ENCODE peak calls at places on chromosome 3, in eight cellular contexts. X, C, W, E, S, Q, Y and D are unnamed samples.

GRCh38 chr3:49012441-49013017 is 5.3 kb downstream of the WDR6 start:
- DNase-seq in Y (no peak), C (no peak), E (no peak), X (no peak), W (no peak), S (no peak), Q (no peak), D (no peak)

GRCh38 chr3:144160627-144161026 is 189.0 kb downstream of the DIPK2A start:
- DNase-seq in Q (no peak), S (no peak), E (no peak), C (no peak), Y (no peak), X (no peak), W (no peak), D (no peak)

GRCh38 chr3:97940034-97940433 is 32.2 kb downstream of the RIOX2 start:
- DNase-seq in Q (no peak), C (no peak), S (no peak), W (no peak), Y (no peak), E (no peak), X (peak), D (peak)

GRCh38 chr3:11379824-11380281 is 107.7 kb downstream of the ATG7 start:
- DNase-seq in X (no peak), Y (no peak), S (no peak), E (no peak), C (no peak), Q (peak), W (no peak), D (peak)

GRCh38 chr3:153026026-153026425 is 136.0 kb upstream of the RAP2B start:
- DNase-seq in X (peak), E (no peak), S (no peak), W (no peak), Y (peak), Q (peak), C (peak), D (peak)

GRCh38 chr3:102106421-102107097 is 257.2 kb downstream of the NFKBIZ start:
- DNase-seq in C (no peak), Q (peak), S (no peak), W (no peak), Y (no peak), E (no peak), X (peak), D (peak)

GRCh38 chr3:149934524-149934923 is 36.2 kb downstream of the PFN2 start:
- DNase-seq in Q (peak), C (no peak), W (no peak), S (no peak), Y (peak), E (no peak), X (no peak), D (no peak)

GRCh38 chr3:42685363-42685881 is at the start of gene KLHL40:
- DNase-seq in C (no peak), S (no peak), W (no peak), Y (no peak), E (no peak), Q (no peak), X (no peak), D (no peak)

GRCh38 chr3:42264399-42265058 is 1.5 kb downstream of the CCK start:
- DNase-seq in W (no peak), E (peak), C (peak), Y (no peak), X (no peak), S (no peak), Q (no peak), D (no peak)

GRCh38 chr3:18556503-18556902 is 131.4 kb upstream of the SATB1 start:
- DNase-seq in W (no peak), E (no peak), S (peak), X (peak), C (no peak), Q (peak), Y (no peak), D (no peak)

GRCh38 chr3:94269763-94270162 is 206.9 kb downstream of the NSUN3 start:
- DNase-seq in W (no peak), C (no peak), Y (no peak), Q (peak), S (no peak), X (no peak), E (no peak), D (no peak)

GRCh38 chr3:132660056-132660744 is at the start of gene UBA5:
- DNase-seq in X (peak), C (peak), W (no peak), Y (peak), S (peak), Q (peak), E (peak), D (peak)

GRCh38 chr3:28485164-28485563 is 136.5 kb upstream of the AZI2 start:
- DNase-seq in Y (no peak), X (no peak), C (no peak), W (no peak), Q (no peak), S (no peak), E (no peak), D (no peak)

GRCh38 chr3:168154101-168154500 is 58.4 kb upstream of the GOLIM4 start:
- DNase-seq in Q (no peak), E (no peak), S (no peak), C (no peak), X (no peak), W (no peak), Y (no peak), D (no peak)

GRCh38 chr3:56790016-56790950 is 11.5 kb downstream of the ARHGEF3 start:
- DNase-seq in W (no peak), X (no peak), S (no peak), E (no peak), Y (no peak), C (no peak), Q (no peak), D (no peak)

GRCh38 chr3:4772171-4772804 is 206.9 kb upstream of the BHLHE40 start:
- DNase-seq in W (no peak), E (no peak), S (no peak), Q (peak), Y (peak), X (peak), C (no peak), D (peak)
- H2AFZ ChIP-seq in W (no peak), E (no peak), S (no peak), Q (no peak), Y (no peak), X (no peak), C (no peak), D (no peak)

GRCh38 chr3:15638193-15638890 is 36.8 kb downstream of the BTD start:
- DNase-seq in X (no peak), Y (peak), C (no peak), Q (peak), E (no peak), W (no peak), S (no peak), D (peak)
- H3K4me2 ChIP-seq in X (no peak), Y (no peak), C (peak), Q (no peak), E (no peak), W (no peak), S (peak), D (no peak)

GRCh38 chr3:64761729-64762432 is 74.1 kb upstream of the ADAMTS9 start:
- DNase-seq in C (no peak), X (no peak), E (no peak), Y (no peak), W (no peak), Q (no peak), S (no peak), D (no peak)
- H2AFZ ChIP-seq in C (no peak), X (no peak), E (no peak), Y (no peak), W (no peak), Q (no peak), S (no peak), D (no peak)

DNA sequence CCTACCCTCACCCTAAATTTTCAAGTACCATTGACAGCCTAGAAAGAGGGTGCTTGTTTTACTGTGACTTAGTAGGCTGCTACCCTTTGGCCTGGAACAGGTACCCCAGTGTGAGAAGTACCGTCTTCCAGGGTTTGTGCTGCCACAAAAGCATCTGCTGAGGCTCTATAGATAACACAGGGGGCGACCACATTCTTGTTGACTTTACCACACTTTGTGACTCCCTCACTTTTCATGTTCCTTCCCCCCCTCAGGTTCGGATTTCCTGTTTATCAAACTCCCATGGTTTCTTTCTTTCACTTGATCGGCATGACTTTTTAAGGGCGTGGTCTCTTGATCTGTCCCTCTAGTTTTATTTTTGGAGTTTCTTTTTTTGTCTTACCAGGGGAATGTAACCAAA is 23.5 kb downstream of the EXOG start:
- DNase-seq in C (no peak), Y (no peak), S (no peak), Q (no peak), W (no peak), E (no peak), X (no peak), D (no peak)
- H3K4me2 ChIP-seq in C (no peak), Y (no peak), S (no peak), Q (no peak), W (no peak), E (no peak), X (no peak), D (no peak)

DNA sequence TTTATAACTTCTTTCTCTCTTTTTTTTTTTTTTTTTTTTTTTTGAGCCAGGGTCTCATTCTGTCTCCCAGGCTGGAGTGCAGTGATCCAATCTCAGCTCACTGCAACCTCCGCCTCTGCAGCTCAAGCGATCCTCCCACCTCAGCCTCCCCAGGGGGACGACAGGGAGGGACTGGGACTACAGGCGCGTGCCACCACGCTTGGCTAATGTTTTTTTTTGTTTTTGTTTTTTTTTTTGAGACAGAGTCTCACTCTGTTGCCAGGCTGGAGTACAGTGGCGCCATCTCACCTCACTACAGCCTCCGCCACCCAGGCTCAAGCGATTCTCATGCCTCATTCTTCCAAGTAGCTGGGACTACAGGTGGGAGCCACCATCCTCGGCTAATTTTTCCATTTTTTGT is 17.7 kb upstream of the PRKCI start:
- DNase-seq in Q (no peak), W (no peak), E (no peak), X (no peak), Y (no peak), S (no peak), C (no peak), D (no peak)
- H2AFZ ChIP-seq in Q (no peak), W (no peak), E (no peak), X (no peak), Y (no peak), S (no peak), C (no peak), D (no peak)

DNA sequence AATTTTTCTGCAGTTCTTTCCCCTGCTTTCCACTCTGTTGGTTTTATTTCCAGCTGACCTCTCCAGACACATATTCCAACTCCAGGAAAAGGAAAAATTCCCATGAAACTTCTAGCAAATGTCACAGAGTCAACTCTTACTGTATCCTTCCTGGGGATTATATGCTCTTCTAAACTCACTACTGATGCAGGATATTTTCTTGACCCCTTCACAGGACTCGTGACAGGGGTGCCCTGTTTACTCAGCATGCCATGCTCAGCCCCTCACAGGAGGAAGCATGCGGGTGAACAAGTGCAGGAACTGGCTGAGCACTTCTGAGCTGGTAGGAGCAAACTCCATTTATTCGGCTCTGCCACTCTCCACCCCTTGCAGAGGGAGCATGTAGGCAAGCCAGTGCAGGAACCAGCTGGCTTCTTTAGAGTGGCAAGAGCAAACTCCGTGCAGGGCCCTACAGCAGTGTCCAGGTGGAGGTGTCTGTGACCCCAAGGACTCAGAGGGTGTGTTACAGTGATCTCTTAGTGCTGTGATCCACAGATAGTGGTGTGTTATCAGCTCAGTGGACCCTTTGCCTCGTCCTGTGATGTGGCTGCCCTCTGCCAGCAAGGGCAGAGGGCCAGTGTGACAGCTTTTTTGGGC is 413.6 kb upstream of the GRM7 start:
- DNase-seq in Q (no peak), W (no peak), S (no peak), C (no peak), X (no peak), Y (no peak), E (no peak), D (peak)
- H3K4me2 ChIP-seq in Q (no peak), W (no peak), S (no peak), C (no peak), X (no peak), Y (no peak), E (no peak), D (no peak)

DNA sequence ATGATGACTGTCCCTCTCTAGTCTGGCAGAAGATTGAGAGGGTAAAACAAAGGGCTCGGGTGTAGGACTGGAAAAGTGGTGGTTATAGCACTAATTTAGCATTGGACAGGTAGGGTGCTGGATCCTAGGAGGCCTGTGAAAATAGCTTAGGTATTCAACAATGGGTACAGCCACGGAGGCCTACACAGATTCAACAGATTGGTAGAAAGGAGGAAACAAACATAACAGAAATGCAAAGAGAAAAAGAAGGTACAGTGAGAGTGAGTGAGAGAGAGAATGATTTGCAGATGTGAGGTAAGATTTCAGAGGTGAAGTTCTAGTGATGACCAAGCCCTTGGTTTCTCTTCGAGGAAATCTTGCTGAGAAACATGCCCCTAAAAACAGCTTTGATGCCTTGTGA is 37.9 kb downstream of the ADIPOQ start:
- DNase-seq in S (no peak), X (no peak), E (no peak), W (no peak), Q (no peak), C (no peak), Y (no peak), D (no peak)
- H2AFZ ChIP-seq in S (no peak), X (no peak), E (no peak), W (no peak), Q (no peak), C (peak), Y (no peak), D (no peak)

GRCh38 chr3:111727843-111728565 is 131.1 kb upstream of the PHLDB2 start:
- DNase-seq in E (no peak), S (no peak), W (no peak), Y (no peak), C (no peak), Q (no peak), X (no peak), D (no peak)
- H3K4me2 ChIP-seq in E (no peak), S (no peak), W (no peak), Y (no peak), C (no peak), Q (no peak), X (no peak), D (no peak)

GRCh38 chr3:182465301-182466185 is 327.8 kb upstream of the ATP11B start:
- DNase-seq in S (no peak), E (no peak), X (peak), W (no peak), Q (peak), Y (no peak), C (no peak), D (no peak)

GRCh38 chr3:182464513-182465145 is 328.7 kb upstream of the ATP11B start:
- DNase-seq in E (no peak), W (no peak), Q (no peak), C (no peak), Y (peak), S (no peak), X (no peak), D (no peak)

GRCh38 chr3:182455011-182455410 is 338.3 kb upstream of the ATP11B start:
- DNase-seq in Q (no peak), Y (no peak), C (no peak), W (no peak), E (no peak), X (no peak), S (no peak), D (no peak)

GRCh38 chr3:182460303-182460702 is 333.0 kb upstream of the ATP11B start:
- DNase-seq in Q (no peak), Y (no peak), W (no peak), X (no peak), S (no peak), C (no peak), E (no peak), D (no peak)
- H2AFZ ChIP-seq in Q (no peak), Y (no peak), W (peak), X (peak), S (no peak), C (no peak), E (no peak), D (no peak)

GRCh38 chr3:129031476-129032215 is 28.9 kb upstream of the GP9 start:
- DNase-seq in Q (no peak), E (no peak), W (no peak), X (no peak), C (no peak), S (no peak), Y (no peak), D (no peak)
- H3K4me2 ChIP-seq in Q (no peak), E (no peak), W (no peak), X (no peak), C (no peak), S (no peak), Y (no peak), D (no peak)